ENCODE peak calls at places on chromosome 10, in eight cellular contexts. S is stimulated activated CD4-positive, alpha-beta T cell treated with anti-CD3 and anti-CD28 coated beads, Interleukin-12 subunit alpha, Interleukin-12 subunit beta, amount 100 ng/mL, for 48 hours; A is HL-60; J is PC-9; Z is naive thymus-derived CD8-positive, alpha-beta T cell; H is Kasumi-1; K is tibial artery; M is Calu3. U is an unnamed sample.
A peak's percentile ranks its signal among the peaks of the same experiment; 100 is the strongest.

GRCh38 chr10:114024876-114025609 is 18.6 kb upstream of the ADRB1 start:
- DNase-seq in Z (no peak), S (no peak), J (no peak), H (peak; percentile 99), A (peak; percentile 94), M (no peak), K (no peak), U (peak; percentile 98)

GRCh38 chr10:79266543-79267312 is 80.5 kb upstream of the PPIF start:
- DNase-seq in A (peak; percentile 91), H (peak; percentile 84), K (peak; percentile 86), M (no peak), S (no peak), Z (no peak), J (peak; percentile 62), U (peak; percentile 76)

GRCh38 chr10:30534465-30535144 is 94.9 kb downstream of the LYZL2 start:
- DNase-seq in M (peak; percentile 67), A (peak; percentile 77), S (peak; percentile 79), K (peak; percentile 83), J (peak; percentile 60), Z (peak; percentile 67), H (peak; percentile 93), U (peak; percentile 89)

GRCh38 chr10:128626397-128627060 is 500.3 kb upstream of the MKI67 start:
- DNase-seq in S (no peak), H (no peak), A (no peak), J (no peak), M (no peak), K (no peak), Z (no peak), U (no peak)

GRCh38 chr10:33134011-33134751 is 176.2 kb upstream of the ITGB1 start:
- DNase-seq in A (no peak), K (peak; percentile 71), H (no peak), Z (no peak), M (peak; percentile 91), S (peak; percentile 78), J (peak; percentile 80), U (no peak)

GRCh38 chr10:17290226-17290625 is 62.2 kb downstream of the VIM start:
- DNase-seq in A (no peak), M (peak; percentile 44), S (peak; percentile 15), K (no peak), H (no peak), J (peak; percentile 10), Z (peak; percentile 6), U (peak; percentile 1)

GRCh38 chr10:89332092-89332633 is 4.4 kb downstream of the IFIT3 start:
- DNase-seq in K (no peak), J (no peak), Z (peak; percentile 16), S (no peak), M (no peak), H (peak; percentile 49), A (no peak), U (peak; percentile 3)

GRCh38 chr10:57222129-57222528 is 861.1 kb upstream of the ZWINT start:
- DNase-seq in Z (no peak), J (no peak), H (no peak), K (no peak), A (no peak), M (no peak), S (no peak), U (no peak)

GRCh38 chr10:77927343-77928256 is 1.0 kb upstream of the DLG5 start:
- DNase-seq in K (no peak), Z (no peak), H (peak; percentile 29), M (no peak), J (no peak), A (no peak), S (no peak), U (no peak)

GRCh38 chr10:125231116-125231812 is 70.9 kb upstream of the CTBP2 start:
- DNase-seq in A (no peak), K (no peak), H (no peak), S (no peak), J (peak; percentile 84), M (peak; percentile 58), Z (no peak), U (no peak)